ENCODE peak calls at places on chromosome 17, in six cellular contexts. Y, Z, B, X, V and O are unnamed samples.

GRCh38 chr17:43431741-43432523 is 33.1 kb downstream of the ARL4D start:
- DNase-seq in X (no peak), B (no peak), V (no peak), Z (no peak), Y (no peak), O (no peak)

GRCh38 chr17:7109461-7110322 is 4.9 kb downstream of the ASGR2 start:
- DNase-seq in Z (no peak), V (no peak), Y (no peak), X (no peak), B (peak), O (no peak)

GRCh38 chr17:42675984-42676423 is 790 bp downstream of the PLEKHH3 start:
- DNase-seq in Z (no peak), V (peak), Y (no peak), B (no peak), X (no peak), O (no peak)

GRCh38 chr17:75592364-75593020 is 4.9 kb downstream of the MYO15B start:
- DNase-seq in Z (no peak), X (no peak), V (peak), B (no peak), Y (no peak), O (no peak)

GRCh38 chr17:29133146-29133713 is 47.0 kb downstream of the MYO18A start:
- DNase-seq in V (peak), X (no peak), Y (no peak), B (no peak), Z (peak), O (no peak)

GRCh38 chr17:33972756-33973155 is 282.3 kb upstream of the CCL2 start:
- DNase-seq in V (no peak), X (no peak), Z (no peak), B (no peak), Y (no peak), O (no peak)

GRCh38 chr17:3012926-3013581 is 50.4 kb downstream of the OR1D5 start:
- DNase-seq in V (peak), Y (peak), Z (no peak), X (peak), B (peak), O (no peak)

GRCh38 chr17:78736526-78737079 is 45.5 kb downstream of the CYTH1 start:
- DNase-seq in Y (peak), X (peak), B (no peak), Z (no peak), V (peak), O (peak)

GRCh38 chr17:43757171-43757660 is 1.4 kb downstream of the SOST start:
- DNase-seq in Y (no peak), B (no peak), Z (no peak), X (no peak), V (no peak), O (no peak)

DNA sequence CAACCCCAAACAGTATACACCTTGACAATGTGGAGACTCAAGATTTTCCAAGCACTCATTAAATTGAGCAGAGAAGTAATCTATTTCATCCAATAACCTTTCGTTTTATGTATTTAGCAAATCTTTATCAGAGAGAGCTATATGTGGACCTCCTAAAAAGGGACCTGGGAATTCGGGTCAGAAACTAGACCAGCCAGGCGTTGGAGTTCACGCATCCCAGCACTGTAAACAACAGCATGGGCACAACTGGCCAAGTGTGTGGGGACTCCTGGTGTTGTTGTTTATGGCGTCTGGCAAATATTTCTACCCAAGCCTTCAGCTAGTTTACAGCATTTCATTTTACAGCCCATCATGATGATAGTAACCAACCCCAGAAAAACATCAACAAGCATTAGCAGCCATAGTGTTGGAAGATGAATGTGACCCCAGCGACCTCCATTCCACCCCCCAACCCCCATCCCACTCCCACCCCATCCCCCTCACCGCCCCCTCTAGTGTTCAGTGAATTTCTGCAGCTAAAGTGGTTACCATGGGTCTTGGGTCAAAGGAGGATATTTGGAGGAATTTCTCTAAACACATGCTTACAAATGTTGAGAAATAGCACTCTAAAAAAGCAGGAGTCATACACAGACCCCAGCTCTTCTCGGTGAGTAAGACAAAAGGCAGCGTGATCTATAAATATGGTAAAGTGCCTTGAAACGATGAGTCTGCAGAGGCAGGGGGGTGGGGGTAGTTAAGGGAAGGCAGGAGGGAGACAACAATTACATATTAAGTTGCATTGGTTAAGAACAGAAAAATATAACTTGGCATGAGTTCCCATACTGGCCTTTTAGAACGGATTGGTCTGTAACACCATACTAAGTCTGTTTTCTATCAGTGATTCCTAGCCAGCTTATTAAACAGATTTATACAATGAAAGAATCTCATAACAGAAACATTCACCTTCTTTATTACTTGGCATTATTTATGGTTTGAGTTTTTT is 91.4 kb upstream of the TBX2 start:
- DNase-seq in X (no peak), B (no peak), V (no peak), Z (no peak), Y (no peak), O (no peak)
- TF ChIP-seq CTCF in X (no peak), B (no peak), V (no peak), Z (no peak), Y (no peak), O (no peak)

GRCh38 chr17:30717290-30718098 is 107.0 kb downstream of the CRLF3 start:
- DNase-seq in Y (no peak), B (no peak), V (no peak), X (no peak), Z (no peak), O (no peak)

GRCh38 chr17:30720013-30720471 is 104.5 kb downstream of the CRLF3 start:
- DNase-seq in Y (no peak), Z (no peak), X (no peak), B (no peak), V (peak), O (no peak)

DNA sequence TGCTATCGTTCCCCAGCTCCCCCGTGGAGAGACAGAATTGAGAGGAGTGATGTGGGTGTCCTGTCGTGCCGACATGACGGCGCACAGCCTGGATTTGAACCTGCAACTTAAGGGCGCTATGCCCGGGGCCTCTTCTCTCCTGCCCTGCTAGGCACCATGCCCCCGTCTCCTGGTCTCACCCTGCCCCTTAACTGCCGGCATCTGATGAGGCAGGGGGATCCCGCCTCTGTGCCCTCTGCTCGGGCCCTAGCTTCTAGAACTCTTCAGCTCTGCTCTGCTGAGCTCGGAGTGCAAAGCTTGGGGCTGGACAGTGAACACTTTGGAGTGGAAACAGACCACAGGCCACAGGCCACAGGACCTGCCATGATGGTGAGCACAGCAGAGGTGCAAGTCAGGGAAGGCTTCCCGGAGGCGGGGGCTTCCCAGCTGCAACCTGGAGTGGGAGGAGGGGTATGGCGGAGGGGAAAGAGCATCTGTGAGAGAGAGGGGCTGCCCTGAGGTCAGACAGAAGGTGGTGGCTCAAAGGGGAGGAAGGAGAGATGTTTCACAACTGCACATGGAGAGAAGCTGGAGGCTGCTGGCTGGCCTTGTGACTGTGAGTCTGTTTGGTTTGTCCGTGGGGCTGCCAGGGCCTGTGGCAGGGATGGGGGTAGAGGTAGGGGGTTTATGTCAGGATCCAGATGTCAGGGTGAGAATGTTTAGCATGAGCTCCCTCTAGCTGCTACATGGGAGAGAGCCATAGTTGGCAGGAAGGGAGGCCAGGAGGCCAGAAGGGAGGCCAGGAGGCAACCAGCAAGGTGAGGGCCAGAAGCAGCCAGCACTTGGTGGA is 107.8 kb downstream of the CRLF3 start:
- DNase-seq in V (no peak), Z (no peak), Y (no peak), B (no peak), X (no peak), O (no peak)
- TF ChIP-seq CTCF in V (no peak), Z (no peak), Y (no peak), B (peak), X (no peak), O (no peak)

GRCh38 chr17:62627904-62628603 is 584 bp downstream of the MRC2 start:
- DNase-seq in B (peak), Y (no peak), V (peak), X (no peak), Z (no peak), O (no peak)

GRCh38 chr17:62626719-62627218 is 701 bp upstream of the MRC2 start:
- DNase-seq in V (peak), X (no peak), B (no peak), Z (no peak), Y (no peak), O (no peak)

GRCh38 chr17:62628845-62629555 is 1.5 kb downstream of the MRC2 start:
- DNase-seq in Y (no peak), X (no peak), Z (no peak), B (peak), V (no peak), O (no peak)

GRCh38 chr17:62625870-62626200 is 1.6 kb upstream of the MRC2 start:
- DNase-seq in Z (no peak), X (no peak), Y (no peak), B (peak), V (no peak), O (no peak)

GRCh38 chr17:62627219-62627903 is at the start of gene MRC2:
- DNase-seq in B (peak), Z (peak), X (no peak), Y (no peak), V (peak), O (no peak)
- TF ChIP-seq CTCF in B (no peak), Z (no peak), X (no peak), Y (no peak), V (no peak), O (no peak)

GRCh38 chr17:59761385-59762021 is 54.0 kb downstream of the VMP1 start:
- DNase-seq in Z (no peak), V (no peak), B (no peak), Y (no peak), X (no peak), O (no peak)

GRCh38 chr17:59762022-59762825 is 54.8 kb downstream of the VMP1 start:
- DNase-seq in V (no peak), Z (no peak), B (peak), Y (no peak), X (no peak), O (no peak)

GRCh38 chr17:59757881-59758385 is 50.5 kb downstream of the VMP1 start:
- DNase-seq in Y (no peak), B (no peak), V (no peak), Z (no peak), X (no peak), O (no peak)

GRCh38 chr17:59762826-59763374 is 55.4 kb downstream of the VMP1 start:
- DNase-seq in X (no peak), Y (no peak), B (no peak), V (no peak), Z (no peak), O (no peak)

GRCh38 chr17:59760164-59760563 is 52.7 kb downstream of the VMP1 start:
- DNase-seq in X (no peak), Y (no peak), V (no peak), Z (no peak), B (no peak), O (no peak)
- TF ChIP-seq CTCF in X (no peak), Y (no peak), V (no peak), Z (no peak), B (no peak), O (no peak)

GRCh38 chr17:79806863-79807720 is 10.2 kb upstream of the CBX8 start:
- DNase-seq in Y (no peak), B (no peak), Z (no peak), V (no peak), X (no peak), O (no peak)
- TF ChIP-seq CTCF in Y (no peak), B (no peak), Z (no peak), V (no peak), X (no peak), O (no peak)

GRCh38 chr17:74591503-74591902 is 580 bp downstream of the CD300LD start:
- DNase-seq in B (no peak), Y (no peak), Z (no peak), X (no peak), V (no peak), O (no peak)
- TF ChIP-seq CTCF in B (no peak), Y (no peak), Z (no peak), X (no peak), V (no peak), O (no peak)

GRCh38 chr17:13619462-13619861 is 17.7 kb upstream of the HS3ST3A1 start:
- DNase-seq in X (no peak), V (no peak), Z (no peak), Y (no peak), B (no peak), O (no peak)

DNA sequence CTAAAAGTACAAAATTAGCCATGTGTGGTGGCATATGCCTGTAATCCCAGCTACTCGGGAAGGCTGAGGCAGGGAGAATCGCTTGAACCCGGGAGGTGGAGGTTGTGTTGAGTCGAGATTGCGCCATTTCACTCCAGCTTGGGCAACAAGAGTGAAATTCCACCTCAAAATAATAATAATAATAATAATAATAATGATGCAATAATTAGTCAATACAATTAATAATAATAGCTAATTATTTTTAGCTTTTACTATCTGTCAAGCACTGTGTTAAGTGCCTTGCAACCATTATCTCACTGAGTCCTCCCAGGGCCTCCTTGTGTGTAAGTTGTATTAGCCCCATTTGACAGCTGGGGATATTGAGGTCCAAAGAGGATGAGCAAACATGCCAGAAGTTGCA is 14.3 kb upstream of the HS3ST3A1 start:
- DNase-seq in V (no peak), Y (no peak), Z (no peak), X (no peak), B (no peak), O (no peak)
- TF ChIP-seq CTCF in V (no peak), Y (no peak), Z (no peak), X (no peak), B (no peak), O (no peak)